ENCODE peak calls at places on chromosomes 13 and 19, in eight cellular contexts. G, J, K, D, T, N, C and E are unnamed samples.

GRCh38 chr13:102847272-102848234 is 1.7 kb downstream of the ERCC5 start:
- DNase-seq in G (peak), J (peak), K (peak), D (no peak), T (no peak), N (peak), C (no peak), E (no peak)

GRCh38 chr13:101514695-101515275 is 62.3 kb downstream of the ITGBL1 start:
- DNase-seq in G (no peak), J (peak), K (peak), D (no peak), T (peak), N (peak), C (no peak), E (no peak)

GRCh38 chr13:27917121-27917947 is 2.5 kb upstream of the PDX1 start:
- DNase-seq in G (no peak), J (no peak), K (no peak), D (no peak), T (no peak), N (no peak), C (no peak), E (no peak)

GRCh38 chr13:75636339-75637095 is 387 bp downstream of the LMO7 start:
- DNase-seq in G (peak), J (no peak), K (peak), D (peak), T (peak), N (no peak), C (peak), E (no peak)

GRCh38 chr19:14495678-14496028 is 274 bp downstream of the GIPC1 start:
- DNase-seq in G (no peak), J (no peak), K (no peak), D (no peak), T (no peak), N (no peak), C (no peak), E (no peak)

GRCh38 chr13:33536639-33537425 is 251.3 kb upstream of the STARD13 start:
- DNase-seq in G (no peak), J (peak), K (no peak), D (no peak), T (no peak), N (no peak), C (no peak), E (no peak)

GRCh38 chr19:3954107-3954506 is 16.8 kb downstream of the DAPK3 start:
- DNase-seq in G (no peak), J (no peak), K (no peak), D (no peak), T (no peak), N (no peak), C (no peak), E (peak)

GRCh38 chr19:17402982-17403855 is 2.2 kb downstream of the BST2 start:
- DNase-seq in G (no peak), J (no peak), K (peak), D (peak), T (peak), N (no peak), C (peak), E (no peak)

GRCh38 chr19:54254195-54254906 is 2.7 kb downstream of the LILRB5 start:
- DNase-seq in G (no peak), J (no peak), K (no peak), D (no peak), T (no peak), N (no peak), C (no peak), E (no peak)

GRCh38 chr19:48656840-48657474 is 11.0 kb upstream of the CA11 start:
- DNase-seq in G (no peak), J (peak), K (no peak), D (no peak), T (no peak), N (no peak), C (no peak), E (no peak)

GRCh38 chr19:53951947-53952346 is 10.8 kb upstream of the CACNG8 start:
- DNase-seq in G (no peak), J (no peak), K (no peak), D (no peak), T (no peak), N (no peak), C (no peak), E (no peak)

GRCh38 chr19:18967358-18968146 is 26.5 kb upstream of the HOMER3 start:
- DNase-seq in G (peak), J (peak), K (no peak), D (no peak), T (no peak), N (no peak), C (no peak), E (peak)

GRCh38 chr19:17796013-17796837 is 1.3 kb downstream of the B3GNT3 start:
- DNase-seq in G (no peak), J (no peak), K (no peak), D (no peak), T (no peak), N (no peak), C (no peak), E (no peak)

GRCh38 chr13:75418186-75418843 is 63.7 kb downstream of the TBC1D4 start:
- DNase-seq in G (no peak), J (no peak), K (no peak), D (no peak), T (no peak), N (no peak), C (no peak), E (no peak)

GRCh38 chr13:75079226-75079625 is 402.7 kb downstream of the TBC1D4 start:
- DNase-seq in G (no peak), J (peak), K (no peak), D (no peak), T (no peak), N (no peak), C (no peak), E (no peak)

GRCh38 chr13:76339649-76340048 is 546.6 kb downstream of the KCTD12 start:
- DNase-seq in G (no peak), J (no peak), K (no peak), D (no peak), T (no peak), N (no peak), C (no peak), E (no peak)

GRCh38 chr13:51643882-51644281 is 59.6 kb downstream of the WDFY2 start:
- DNase-seq in G (no peak), J (peak), K (no peak), D (no peak), T (no peak), N (peak), C (no peak), E (no peak)

GRCh38 chr13:106083620-106084350 is 451.7 kb downstream of the EFNB2 start:
- DNase-seq in G (no peak), J (peak), K (peak), D (no peak), T (peak), N (no peak), C (no peak), E (peak)

GRCh38 chr13:40536443-40537113 is 129.9 kb downstream of the FOXO1 start:
- DNase-seq in G (no peak), J (no peak), K (no peak), D (no peak), T (no peak), N (no peak), C (no peak), E (no peak)

GRCh38 chr13:92175330-92175729 is 776.9 kb downstream of the GPC5 start:
- DNase-seq in G (no peak), J (peak), K (peak), D (no peak), T (peak), N (peak), C (no peak), E (no peak)

GRCh38 chr19:57559008-57559403 is 657 bp downstream of the ZNF550 start:
- DNase-seq in G (peak), J (peak), K (peak), D (peak), T (peak), N (no peak), C (peak), E (no peak)

GRCh38 chr13:77584111-77584510 is 48.6 kb downstream of the SCEL start:
- DNase-seq in G (no peak), J (no peak), K (no peak), D (no peak), T (no peak), N (no peak), C (no peak), E (no peak)

GRCh38 chr19:13848811-13849241 is 28.1 kb upstream of the NANOS3 start:
- DNase-seq in G (no peak), J (no peak), K (no peak), D (no peak), T (no peak), N (no peak), C (no peak), E (no peak)

GRCh38 chr19:38699647-38700349 is 44.5 kb downstream of the CAPN12 start:
- DNase-seq in G (no peak), J (no peak), K (no peak), D (no peak), T (no peak), N (no peak), C (no peak), E (no peak)

GRCh38 chr19:7863971-7864718 is 10.0 kb downstream of the PRR36 start:
- DNase-seq in G (no peak), J (no peak), K (no peak), D (no peak), T (no peak), N (no peak), C (no peak), E (no peak)

GRCh38 chr19:4095488-4095844 is 28.5 kb downstream of the MAP2K2 start:
- DNase-seq in G (no peak), J (no peak), K (no peak), D (no peak), T (no peak), N (no peak), C (no peak), E (peak)

GRCh38 chr19:36401475-36401874 is 17.0 kb downstream of the ZFP82 start:
- DNase-seq in G (no peak), J (no peak), K (no peak), D (no peak), T (no peak), N (no peak), C (no peak), E (no peak)

GRCh38 chr13:78674638-78675037 is 15.7 kb upstream of the OBI1 start:
- DNase-seq in G (no peak), J (no peak), K (no peak), D (no peak), T (no peak), N (no peak), C (no peak), E (no peak)

GRCh38 chr13:78679329-78679728 is 20.4 kb upstream of the OBI1 start:
- DNase-seq in G (no peak), J (no peak), K (peak), D (no peak), T (no peak), N (no peak), C (no peak), E (peak)

GRCh38 chr13:78680611-78681010 is 21.7 kb upstream of the OBI1 start:
- DNase-seq in G (no peak), J (no peak), K (no peak), D (no peak), T (no peak), N (no peak), C (no peak), E (no peak)

GRCh38 chr13:78675112-78675511 is 16.2 kb upstream of the OBI1 start:
- DNase-seq in G (no peak), J (no peak), K (no peak), D (no peak), T (no peak), N (no peak), C (no peak), E (no peak)

DNA sequence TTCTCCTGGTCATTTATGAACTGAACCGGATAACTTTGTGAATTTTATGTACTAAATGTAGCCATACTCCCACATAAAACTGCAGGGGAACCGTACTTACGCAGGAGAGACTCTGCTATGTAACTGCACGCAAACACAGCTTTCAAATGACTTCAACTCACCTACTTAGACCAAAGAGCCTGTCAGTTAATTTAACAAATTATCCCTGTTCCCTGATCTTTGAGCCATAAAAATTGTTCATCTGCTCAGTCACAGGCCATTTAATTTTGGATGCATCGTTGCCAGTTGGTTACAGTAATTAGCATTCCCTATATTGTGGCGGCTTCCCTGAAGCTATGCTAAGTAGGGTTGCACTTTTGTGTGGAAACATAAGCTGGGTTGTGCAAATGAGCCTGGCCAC is 21.1 kb upstream of the OBI1 start:
- DNase-seq in G (no peak), J (no peak), K (no peak), D (no peak), T (no peak), N (no peak), C (no peak), E (no peak)
- H3K4me3 ChIP-seq in G (no peak), J (no peak), K (no peak), D (no peak), T (no peak), N (peak), C (no peak), E (no peak)

DNA sequence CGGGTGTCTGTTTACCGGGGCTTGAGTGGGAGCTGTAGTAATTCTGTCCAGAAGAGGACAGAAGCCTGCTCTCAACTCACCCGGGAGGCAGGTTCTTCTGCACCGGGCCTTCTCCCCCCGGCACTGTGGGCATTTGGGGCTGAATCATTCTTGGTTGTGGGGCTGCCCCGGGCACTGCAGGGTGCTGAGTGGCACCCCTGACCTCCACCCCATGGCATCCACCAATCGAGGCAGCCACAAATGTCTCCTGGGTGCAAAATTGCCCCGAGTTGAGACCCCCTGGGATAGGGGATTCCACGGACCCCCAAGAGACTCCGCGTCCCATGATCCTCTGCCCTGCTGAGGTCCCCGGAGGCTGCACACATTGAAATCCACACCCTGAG is 68.8 kb downstream of the GNG7 start:
- DNase-seq in G (no peak), J (no peak), K (no peak), D (no peak), T (no peak), N (no peak), C (no peak), E (no peak)
- H3K4me3 ChIP-seq in G (no peak), J (no peak), K (no peak), D (no peak), T (peak), N (no peak), C (no peak), E (no peak)

DNA sequence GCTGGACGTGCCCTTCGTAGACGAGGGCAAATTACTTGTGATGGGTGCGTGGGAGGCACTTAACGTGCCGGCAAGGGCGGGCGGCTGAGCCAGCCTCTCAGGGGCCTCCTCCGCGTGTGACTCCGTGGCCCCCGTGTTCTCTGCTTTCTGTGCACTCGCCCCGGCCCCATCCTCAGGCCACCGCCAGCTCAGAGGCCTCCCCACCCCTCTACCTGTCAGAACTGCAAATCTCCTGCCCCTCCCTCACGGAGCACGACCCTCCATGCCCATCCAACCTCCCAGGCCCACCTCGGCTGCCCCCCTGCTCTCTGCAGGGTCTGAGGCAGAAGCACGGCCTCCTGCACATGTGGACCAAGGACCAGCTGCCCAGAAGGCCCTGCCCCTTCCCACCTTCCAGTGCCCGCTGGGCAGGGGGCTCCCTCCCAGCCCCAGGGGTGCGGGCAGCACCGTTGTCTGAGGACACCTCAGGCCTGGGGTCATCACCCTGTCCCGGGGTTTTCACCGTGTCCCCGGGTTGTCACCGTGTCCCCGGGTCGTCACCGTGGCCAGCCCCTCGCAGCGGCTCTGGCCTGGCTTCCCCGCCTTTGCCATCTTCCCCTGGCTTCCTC is 44.5 kb downstream of the TMEM255B start:
- DNase-seq in G (peak), J (no peak), K (no peak), D (peak), T (no peak), N (no peak), C (no peak), E (no peak)
- H3K4me3 ChIP-seq in G (no peak), J (no peak), K (no peak), D (no peak), T (no peak), N (no peak), C (no peak), E (no peak)

GRCh38 chr19:35138305-35138799 is 272 bp upstream of the FXYD1 start:
- DNase-seq in G (no peak), J (no peak), K (peak), D (peak), T (no peak), N (no peak), C (no peak), E (peak)
- H3K4me3 ChIP-seq in G (peak), J (no peak), K (peak), D (peak), T (no peak), N (no peak), C (no peak), E (peak)

DNA sequence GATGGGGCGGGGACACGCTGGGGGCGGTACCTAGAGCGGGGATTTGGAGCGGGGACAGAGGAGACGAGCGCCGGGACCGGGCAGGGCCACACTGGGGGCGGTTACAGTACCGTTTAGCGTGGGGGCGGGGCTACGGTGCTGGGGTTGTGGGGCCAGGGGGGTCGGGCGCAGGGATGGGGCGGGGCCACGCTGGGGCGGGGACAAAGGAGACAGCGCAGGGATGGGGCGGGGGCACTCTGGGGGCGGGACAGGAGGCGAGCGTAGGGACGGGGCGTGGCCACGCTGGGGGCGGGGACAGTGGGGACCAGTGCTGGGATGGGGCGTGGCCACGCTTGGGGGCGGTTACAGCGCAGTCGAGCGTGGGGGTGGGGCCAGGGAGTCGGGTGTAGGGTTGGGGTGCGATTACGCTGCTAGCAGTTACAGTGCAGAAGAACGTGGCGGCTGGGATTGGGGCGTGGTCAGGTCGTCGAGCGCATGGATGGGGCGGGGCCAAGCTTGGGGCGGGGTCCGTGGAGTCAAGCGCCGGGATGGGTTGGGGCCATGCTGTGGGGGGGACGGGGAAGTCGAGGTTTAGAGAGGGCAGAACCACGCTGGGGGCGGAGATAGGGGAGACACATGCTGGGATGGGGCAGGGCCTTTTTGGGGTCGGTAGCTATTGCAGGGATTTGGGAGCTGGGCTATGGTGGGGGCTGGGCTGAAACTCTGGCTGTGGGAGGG is 660 bp downstream of the ALKBH7 start:
- DNase-seq in G (peak), J (peak), K (peak), D (peak), T (peak), N (peak), C (peak), E (peak)
- H3K4me3 ChIP-seq in G (peak), J (peak), K (peak), D (peak), T (peak), N (peak), C (peak), E (peak)